ENCODE peak calls at places on chromosomes 12 and 14, in seven cellular contexts. One of them, this sample, is unnamed.
A peak's percentile ranks its signal among the peaks of the same experiment; 100 is the strongest.

GRCh38 chr12:32027684-32028355 is 68.6 kb downstream of the RESF1 start:
- DNase-seq in mammary epithelial cell: no peak
- DNase-seq in naive thymus-derived CD4-positive, alpha-beta T cell: no peak
- DNase-seq in psoas muscle: no peak
- DNase-seq in GM23248: no peak
- DNase-seq in esophagus squamous epithelium: no peak
- DNase-seq in aorta: no peak
- DNase-seq in this sample: no peak

GRCh38 chr12:15038137-15038536 is 65.3 kb downstream of the PDE6H start:
- DNase-seq in naive thymus-derived CD4-positive, alpha-beta T cell: no peak
- DNase-seq in GM23248: no peak
- DNase-seq in mammary epithelial cell: no peak
- DNase-seq in esophagus squamous epithelium: no peak
- DNase-seq in psoas muscle: no peak
- DNase-seq in aorta: no peak
- DNase-seq in this sample: no peak

GRCh38 chr14:82075566-82075965 is 541.9 kb upstream of the SEL1L start:
- DNase-seq in mammary epithelial cell: no peak
- DNase-seq in naive thymus-derived CD4-positive, alpha-beta T cell: no peak
- DNase-seq in psoas muscle: no peak
- DNase-seq in esophagus squamous epithelium: no peak
- DNase-seq in aorta: peak; percentile 79
- DNase-seq in GM23248: peak; percentile 20
- DNase-seq in this sample: peak; percentile 76

GRCh38 chr12:88188180-88188579 is 46.1 kb downstream of the TMTC3 start:
- DNase-seq in aorta: no peak
- DNase-seq in naive thymus-derived CD4-positive, alpha-beta T cell: no peak
- DNase-seq in mammary epithelial cell: peak; percentile 31
- DNase-seq in GM23248: peak; percentile 57
- DNase-seq in esophagus squamous epithelium: no peak
- DNase-seq in psoas muscle: no peak
- DNase-seq in this sample: no peak

GRCh38 chr12:12408265-12408690 is 51.4 kb downstream of the BORCS5 start:
- DNase-seq in psoas muscle: no peak
- DNase-seq in naive thymus-derived CD4-positive, alpha-beta T cell: no peak
- DNase-seq in GM23248: no peak
- DNase-seq in esophagus squamous epithelium: no peak
- DNase-seq in mammary epithelial cell: no peak
- DNase-seq in aorta: no peak
- DNase-seq in this sample: no peak

GRCh38 chr14:55389330-55389729 is 22.3 kb downstream of the ATG14 start:
- DNase-seq in esophagus squamous epithelium: no peak
- DNase-seq in GM23248: peak; percentile 76
- DNase-seq in mammary epithelial cell: no peak
- DNase-seq in aorta: no peak
- DNase-seq in psoas muscle: no peak
- DNase-seq in naive thymus-derived CD4-positive, alpha-beta T cell: no peak
- DNase-seq in this sample: no peak

GRCh38 chr14:45743884-45744283 is 490.9 kb upstream of the MIS18BP1 start:
- DNase-seq in GM23248: no peak
- DNase-seq in mammary epithelial cell: no peak
- DNase-seq in esophagus squamous epithelium: no peak
- DNase-seq in aorta: no peak
- DNase-seq in naive thymus-derived CD4-positive, alpha-beta T cell: no peak
- DNase-seq in psoas muscle: no peak
- DNase-seq in this sample: no peak

GRCh38 chr12:51326762-51327439 is 2.9 kb upstream of the BIN2 start:
- DNase-seq in esophagus squamous epithelium: no peak
- DNase-seq in aorta: no peak
- DNase-seq in GM23248: peak; percentile 79
- DNase-seq in mammary epithelial cell: peak; percentile 61
- DNase-seq in naive thymus-derived CD4-positive, alpha-beta T cell: no peak
- DNase-seq in psoas muscle: no peak
- DNase-seq in this sample: no peak

GRCh38 chr12:38904932-38905479 is 385 bp downstream of the CPNE8 start:
- DNase-seq in mammary epithelial cell: peak; percentile 90
- DNase-seq in psoas muscle: peak; percentile 91
- DNase-seq in aorta: peak; percentile 95
- DNase-seq in GM23248: peak; percentile 86
- DNase-seq in esophagus squamous epithelium: peak; percentile 48
- DNase-seq in naive thymus-derived CD4-positive, alpha-beta T cell: peak; percentile 25
- DNase-seq in this sample: no peak

GRCh38 chr12:26833692-26834168 is 736 bp upstream of the ITPR2 start:
- DNase-seq in GM23248: peak; percentile 52
- DNase-seq in psoas muscle: no peak
- DNase-seq in aorta: peak; percentile 79
- DNase-seq in naive thymus-derived CD4-positive, alpha-beta T cell: peak; percentile 32
- DNase-seq in esophagus squamous epithelium: no peak
- DNase-seq in mammary epithelial cell: peak; percentile 25
- DNase-seq in this sample: peak; percentile 45

GRCh38 chr12:5965950-5966383 is 20.9 kb upstream of the ANO2 start:
- DNase-seq in psoas muscle: no peak
- DNase-seq in aorta: no peak
- DNase-seq in naive thymus-derived CD4-positive, alpha-beta T cell: peak; percentile 24
- DNase-seq in esophagus squamous epithelium: no peak
- DNase-seq in GM23248: peak; percentile 82
- DNase-seq in mammary epithelial cell: peak; percentile 27
- DNase-seq in this sample: no peak

GRCh38 chr12:53200458-53201169 is 6.4 kb downstream of the ITGB7 start:
- DNase-seq in esophagus squamous epithelium: no peak
- DNase-seq in aorta: no peak
- DNase-seq in naive thymus-derived CD4-positive, alpha-beta T cell: no peak
- DNase-seq in psoas muscle: no peak
- DNase-seq in mammary epithelial cell: no peak
- DNase-seq in GM23248: no peak
- DNase-seq in this sample: no peak

GRCh38 chr12:89179983-89180382 is 172.3 kb downstream of the DUSP6 start:
- DNase-seq in esophagus squamous epithelium: no peak
- DNase-seq in aorta: no peak
- DNase-seq in psoas muscle: no peak
- DNase-seq in mammary epithelial cell: peak; percentile 97
- DNase-seq in naive thymus-derived CD4-positive, alpha-beta T cell: no peak
- DNase-seq in GM23248: peak; percentile 86
- DNase-seq in this sample: no peak

GRCh38 chr14:51652168-51653095 is 722 bp downstream of the FRMD6 start:
- DNase-seq in psoas muscle: peak; percentile 68
- DNase-seq in naive thymus-derived CD4-positive, alpha-beta T cell: no peak
- DNase-seq in aorta: peak; percentile 90
- DNase-seq in GM23248: peak; percentile 60
- DNase-seq in mammary epithelial cell: no peak
- DNase-seq in esophagus squamous epithelium: no peak
- DNase-seq in this sample: no peak

GRCh38 chr12:464484-465267 is 4.9 kb downstream of the B4GALNT3 start:
- DNase-seq in esophagus squamous epithelium: no peak
- DNase-seq in naive thymus-derived CD4-positive, alpha-beta T cell: no peak
- DNase-seq in GM23248: no peak
- DNase-seq in psoas muscle: peak; percentile 52
- DNase-seq in aorta: no peak
- DNase-seq in mammary epithelial cell: no peak
- DNase-seq in this sample: no peak

GRCh38 chr14:55928316-55928715 is 189.9 kb upstream of the PELI2 start:
- DNase-seq in mammary epithelial cell: no peak
- DNase-seq in psoas muscle: no peak
- DNase-seq in aorta: no peak
- DNase-seq in GM23248: no peak
- DNase-seq in naive thymus-derived CD4-positive, alpha-beta T cell: no peak
- DNase-seq in esophagus squamous epithelium: no peak
- DNase-seq in this sample: no peak

GRCh38 chr12:29208060-29208459 is 59.0 kb downstream of the FAR2 start:
- DNase-seq in esophagus squamous epithelium: no peak
- DNase-seq in psoas muscle: no peak
- DNase-seq in aorta: no peak
- DNase-seq in naive thymus-derived CD4-positive, alpha-beta T cell: no peak
- DNase-seq in GM23248: no peak
- DNase-seq in mammary epithelial cell: no peak
- DNase-seq in this sample: no peak

DNA sequence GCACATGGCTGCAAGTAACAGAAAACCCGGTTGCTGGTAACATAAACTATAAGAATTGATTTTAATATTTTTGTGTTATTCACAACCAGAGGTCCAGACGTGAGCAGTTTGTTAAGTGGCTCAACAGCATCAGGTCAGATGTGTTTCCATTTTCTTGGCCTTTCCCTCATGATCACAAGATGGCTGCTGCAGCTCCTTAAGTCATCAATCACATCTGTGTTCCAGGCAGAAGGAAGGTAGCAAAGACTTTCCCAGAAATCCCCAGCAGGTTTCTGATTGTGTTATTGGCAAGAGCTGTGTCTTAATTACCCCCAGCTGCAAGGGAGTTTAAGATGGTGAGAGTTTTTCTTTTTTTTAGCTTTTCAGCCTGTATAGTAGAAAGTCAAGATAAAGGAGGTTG is 40.4 kb upstream of the MYL2 start:
- DNase-seq in aorta: no peak
- DNase-seq in esophagus squamous epithelium: no peak
- DNase-seq in psoas muscle: no peak
- DNase-seq in GM23248: no peak
- DNase-seq in naive thymus-derived CD4-positive, alpha-beta T cell: no peak
- DNase-seq in mammary epithelial cell: no peak
- DNase-seq in this sample: no peak
- H3K9me3 ChIP-seq in aorta: peaks cover 4% of the 10 kb centered on the region
- H3K9me3 ChIP-seq in esophagus squamous epithelium: no peaks in the 10 kb centered on the region
- H3K9me3 ChIP-seq in psoas muscle: no peaks in the 10 kb centered on the region
- H3K9me3 ChIP-seq in GM23248: no peaks in the 10 kb centered on the region
- H3K9me3 ChIP-seq in naive thymus-derived CD4-positive, alpha-beta T cell: no peaks in the 10 kb centered on the region
- H3K9me3 ChIP-seq in mammary epithelial cell: no peaks in the 10 kb centered on the region
- H3K9me3 ChIP-seq in this sample: no peaks in the 10 kb centered on the region

DNA sequence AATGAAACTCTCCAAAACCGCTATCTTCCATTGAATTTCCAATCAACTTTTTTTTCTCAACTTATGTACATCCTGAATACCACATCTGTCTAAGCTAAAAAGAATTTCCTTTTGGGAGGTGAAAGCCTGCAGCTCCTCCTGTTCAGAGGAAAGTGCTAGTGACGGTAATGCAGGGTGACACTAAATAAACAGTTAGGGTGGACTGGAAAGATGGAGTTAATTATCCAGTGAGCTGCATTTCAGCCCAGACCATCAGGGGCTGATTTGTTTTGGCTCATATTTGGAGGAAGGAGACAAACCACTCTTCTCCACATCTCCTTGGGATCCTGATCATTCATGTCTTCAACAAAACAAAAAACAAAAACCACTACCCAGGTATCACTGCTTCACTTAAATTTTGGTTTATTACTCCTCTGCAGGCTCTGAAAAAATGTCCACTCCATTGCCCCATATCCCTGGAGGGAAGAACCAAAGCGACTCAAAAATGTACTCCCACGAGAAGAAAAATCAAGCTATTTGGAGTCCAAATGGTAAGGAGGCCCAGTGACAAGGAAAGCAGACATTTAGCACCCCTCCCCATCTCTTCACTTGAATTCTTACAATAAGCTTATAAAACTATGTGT is 5.1 kb upstream of the SIX1 start:
- DNase-seq in GM23248: peak; percentile 68
- DNase-seq in mammary epithelial cell: no peak
- DNase-seq in naive thymus-derived CD4-positive, alpha-beta T cell: no peak
- DNase-seq in aorta: no peak
- DNase-seq in psoas muscle: no peak
- DNase-seq in esophagus squamous epithelium: no peak
- DNase-seq in this sample: no peak
- H3K27me3 ChIP-seq in GM23248: peaks cover 29% of the 10 kb centered on the region
- H3K27me3 ChIP-seq in mammary epithelial cell: peaks cover 26% of the 10 kb centered on the region
- H3K27me3 ChIP-seq in naive thymus-derived CD4-positive, alpha-beta T cell: peaks cover 14% of the 10 kb centered on the region
- H3K27me3 ChIP-seq in aorta: no peaks in the 10 kb centered on the region
- H3K27me3 ChIP-seq in psoas muscle: no peaks in the 10 kb centered on the region
- H3K27me3 ChIP-seq in esophagus squamous epithelium: peaks cover 19% of the 10 kb centered on the region
- H3K27me3 ChIP-seq in this sample: peaks cover 86% of the 10 kb centered on the region

DNA sequence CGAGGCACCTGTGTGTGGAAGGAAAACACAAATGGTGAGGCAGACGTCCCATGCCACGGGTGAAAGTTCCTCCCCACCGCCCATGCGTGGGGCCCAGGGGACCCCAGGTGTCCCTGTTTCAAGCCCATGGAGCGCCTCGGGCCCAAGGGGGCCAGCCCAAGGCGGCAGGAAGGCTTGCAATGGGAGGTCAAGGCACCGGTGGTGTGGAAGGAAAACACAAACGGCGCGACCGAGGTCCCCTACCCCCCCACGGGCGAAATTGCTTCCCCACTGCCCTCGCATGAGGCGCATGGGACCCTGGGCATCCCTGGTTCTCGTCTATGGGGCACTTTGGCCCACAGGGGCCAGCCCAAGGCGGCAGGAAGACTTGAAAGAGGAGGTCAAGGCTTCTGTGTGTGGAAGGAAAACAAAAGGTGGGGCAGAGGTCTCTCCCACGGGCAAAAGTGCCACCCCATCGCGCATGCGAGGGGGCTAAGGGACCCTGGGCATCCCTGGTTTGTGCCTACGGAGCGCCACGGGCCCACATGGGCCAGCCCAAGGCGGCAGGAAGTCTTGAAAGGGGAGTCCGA is 379.4 kb downstream of the ALG10 start:
- DNase-seq in GM23248: no peak
- DNase-seq in esophagus squamous epithelium: no peak
- DNase-seq in aorta: peak; percentile 73
- DNase-seq in psoas muscle: peak; percentile 41
- DNase-seq in mammary epithelial cell: no peak
- DNase-seq in naive thymus-derived CD4-positive, alpha-beta T cell: no peak
- DNase-seq in this sample: no peak
- H3K9me3 ChIP-seq in GM23248: no peaks in the 10 kb centered on the region
- H3K9me3 ChIP-seq in esophagus squamous epithelium: no peaks in the 10 kb centered on the region
- H3K9me3 ChIP-seq in aorta: peaks cover 8% of the 10 kb centered on the region
- H3K9me3 ChIP-seq in psoas muscle: no peaks in the 10 kb centered on the region
- H3K9me3 ChIP-seq in mammary epithelial cell: peaks cover 50% of the 10 kb centered on the region
- H3K9me3 ChIP-seq in naive thymus-derived CD4-positive, alpha-beta T cell: no peaks in the 10 kb centered on the region
- H3K9me3 ChIP-seq in this sample: peaks cover 39% of the 10 kb centered on the region

DNA sequence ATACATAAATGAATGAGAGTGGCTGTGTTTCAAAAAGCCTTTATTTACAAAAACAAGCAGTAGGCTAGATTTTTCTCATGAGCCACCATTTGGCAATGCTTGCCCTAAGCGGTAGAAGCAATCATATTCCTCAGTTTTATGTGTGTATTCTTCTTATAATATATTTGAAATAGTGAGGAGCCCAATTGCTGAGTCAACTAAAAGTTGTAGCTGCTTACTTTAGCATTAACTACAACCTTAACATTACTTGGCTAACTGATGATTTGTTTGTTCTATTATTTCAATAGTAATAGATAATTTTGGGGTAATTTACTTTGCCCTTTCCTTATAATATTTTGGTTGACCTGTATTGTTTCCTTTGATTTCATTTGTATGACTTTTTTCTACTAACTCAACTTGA is 235.9 kb upstream of the SYT1 start:
- DNase-seq in mammary epithelial cell: no peak
- DNase-seq in esophagus squamous epithelium: no peak
- DNase-seq in GM23248: no peak
- DNase-seq in psoas muscle: no peak
- DNase-seq in naive thymus-derived CD4-positive, alpha-beta T cell: no peak
- DNase-seq in aorta: no peak
- DNase-seq in this sample: no peak
- H3K27me3 ChIP-seq in mammary epithelial cell: no peaks in the 10 kb centered on the region
- H3K27me3 ChIP-seq in esophagus squamous epithelium: no peaks in the 10 kb centered on the region
- H3K27me3 ChIP-seq in GM23248: no peaks in the 10 kb centered on the region
- H3K27me3 ChIP-seq in psoas muscle: no peaks in the 10 kb centered on the region
- H3K27me3 ChIP-seq in naive thymus-derived CD4-positive, alpha-beta T cell: no peaks in the 10 kb centered on the region
- H3K27me3 ChIP-seq in aorta: no peaks in the 10 kb centered on the region
- H3K27me3 ChIP-seq in this sample: no peaks in the 10 kb centered on the region

GRCh38 chr14:23703027-23703426 is 66.9 kb downstream of the DHRS2 start:
- DNase-seq in mammary epithelial cell: no peak
- DNase-seq in aorta: no peak
- DNase-seq in naive thymus-derived CD4-positive, alpha-beta T cell: no peak
- DNase-seq in GM23248: no peak
- DNase-seq in esophagus squamous epithelium: no peak
- DNase-seq in psoas muscle: no peak
- DNase-seq in this sample: no peak
- H3K9me3 ChIP-seq in mammary epithelial cell: no peaks in the 10 kb centered on the region
- H3K9me3 ChIP-seq in aorta: no peaks in the 10 kb centered on the region
- H3K9me3 ChIP-seq in naive thymus-derived CD4-positive, alpha-beta T cell: no peaks in the 10 kb centered on the region
- H3K9me3 ChIP-seq in GM23248: no peaks in the 10 kb centered on the region
- H3K9me3 ChIP-seq in esophagus squamous epithelium: no peaks in the 10 kb centered on the region
- H3K9me3 ChIP-seq in psoas muscle: no peaks in the 10 kb centered on the region
- H3K9me3 ChIP-seq in this sample: peaks cover 2% of the 10 kb centered on the region

This sample was measured in iPS DF 6.9.